ENCODE peak calls at places on chromosome 16, in four cellular contexts. R, W, O and J are unnamed samples.

GRCh38 chr16:28258571-28258970 is 33.8 kb upstream of the SBK1 start:
- DNase-seq in W (no peak), R (peak), O (peak), J (no peak)

GRCh38 chr16:52993179-52993578 is 59.5 kb downstream of the CHD9NB start:
- DNase-seq in O (no peak), R (no peak), W (no peak), J (no peak)

GRCh38 chr16:533391-534088 is 6.0 kb downstream of the CAPN15 start:
- DNase-seq in W (no peak), O (no peak), R (no peak), J (peak)

GRCh38 chr16:84585886-84586285 is 32.0 kb downstream of the COTL1 start:
- DNase-seq in W (peak), R (peak), O (no peak), J (no peak)

GRCh38 chr16:1776991-1777374 is 4.0 kb upstream of the MRPS34 start:
- DNase-seq in R (no peak), O (no peak), W (no peak), J (no peak)

GRCh38 chr16:90077757-90078593 is 844 bp upstream of the PRDM7 start:
- DNase-seq in R (peak), W (peak), O (peak), J (no peak)

GRCh38 chr16:9363520-9363919 is 272.1 kb downstream of the HAPSTR1 start:
- DNase-seq in W (no peak), R (no peak), O (no peak), J (no peak)

GRCh38 chr16:19138601-19139000 is 24.8 kb downstream of the ITPRIPL2 start:
- DNase-seq in O (peak), W (no peak), R (peak), J (no peak)

GRCh38 chr16:84829168-84829965 is 9.6 kb downstream of the CRISPLD2 start:
- DNase-seq in W (no peak), O (peak), R (no peak), J (no peak)

GRCh38 chr16:82061861-82062525 is 26.9 kb downstream of the HSD17B2 start:
- DNase-seq in R (peak), O (peak), W (peak), J (no peak)

GRCh38 chr16:61900482-61900881 is 135.8 kb downstream of the CDH8 start:
- DNase-seq in W (no peak), R (no peak), O (no peak), J (no peak)

GRCh38 chr16:54277845-54278703 is 8.5 kb downstream of the IRX3 start:
- DNase-seq in O (no peak), W (no peak), R (peak), J (no peak)

GRCh38 chr16:47732806-47733150 is 271.6 kb downstream of the PHKB start:
- DNase-seq in O (peak), R (no peak), W (no peak), J (no peak)

GRCh38 chr16:79334127-79334526 is 266.4 kb downstream of the MAF start:
- DNase-seq in R (no peak), W (peak), O (no peak), J (peak)

GRCh38 chr16:65123846-65124513 is 2.1 kb upstream of the CDH11 start:
- DNase-seq in R (no peak), O (peak), W (no peak), J (no peak)

GRCh38 chr16:66365588-66365987 is 903 bp upstream of the CDH5 start:
- DNase-seq in R (no peak), O (peak), W (no peak), J (no peak)

GRCh38 chr16:90046122-90046970 is 27.1 kb upstream of the DBNDD1 start:
- DNase-seq in R (peak), W (peak), O (no peak), J (no peak)

GRCh38 chr16:54627616-54628015 is 303.0 kb upstream of the IRX5 start:
- DNase-seq in R (no peak), O (no peak), W (no peak), J (no peak)

GRCh38 chr16:88197481-88198456 is 185.0 kb upstream of the ZNF469 start:
- DNase-seq in R (no peak), W (no peak), O (peak), J (no peak)

GRCh38 chr16:9102379-9102778 is 10.9 kb downstream of the HAPSTR1 start:
- DNase-seq in R (no peak), O (peak), W (no peak), J (no peak)

GRCh38 chr16:51825740-51826139 is 674.7 kb upstream of the SALL1 start:
- DNase-seq in R (no peak), O (peak), W (no peak), J (no peak)

GRCh38 chr16:88991813-88992350 is 14.9 kb upstream of the CBFA2T3 start:
- DNase-seq in W (peak), R (no peak), O (no peak), J (no peak)

GRCh38 chr16:75238132-75238852 is 13.1 kb downstream of the BCAR1 start:
- DNase-seq in W (no peak), R (peak), O (peak), J (peak)

GRCh38 chr16:20568404-20568803 is 7.8 kb downstream of the ACSM2B start:
- DNase-seq in R (no peak), W (no peak), O (no peak), J (no peak)

GRCh38 chr16:25109643-25110042 is 1.9 kb upstream of the LCMT1 start:
- DNase-seq in R (no peak), W (peak), O (peak), J (peak)

GRCh38 chr16:84618428-84619102 is 687 bp upstream of the COTL1 start:
- DNase-seq in O (peak), W (peak), R (peak), J (peak)

GRCh38 chr16:2160915-2161551 is 5.5 kb downstream of the TRAF7 start:
- DNase-seq in O (peak), W (no peak), R (no peak), J (peak)

GRCh38 chr16:19595043-19595767 is 39.7 kb downstream of the VPS35L start:
- DNase-seq in W (no peak), O (peak), R (peak), J (no peak)

GRCh38 chr16:79328327-79329162 is 272.0 kb downstream of the MAF start:
- DNase-seq in R (no peak), W (no peak), O (no peak), J (no peak)

GRCh38 chr16:24580665-24581064 is 41.3 kb downstream of the RBBP6 start:
- DNase-seq in O (peak), W (no peak), R (peak), J (no peak)

GRCh38 chr16:23374721-23375120 is 72.6 kb downstream of the SCNN1B start:
- DNase-seq in O (no peak), R (no peak), W (no peak), J (no peak)

GRCh38 chr16:79610771-79611170 is 10.2 kb upstream of the MAF start:
- DNase-seq in R (no peak), O (no peak), W (no peak), J (no peak)

GRCh38 chr16:1503110-1503955 is 10.2 kb downstream of the TELO2 start:
- DNase-seq in W (no peak), O (no peak), R (no peak), J (no peak)

GRCh38 chr16:56758930-56759329 is 29.0 kb downstream of the NUP93 start:
- DNase-seq in R (no peak), O (no peak), W (no peak), J (no peak)

GRCh38 chr16:56767018-56767417 is 37.1 kb downstream of the NUP93 start:
- DNase-seq in R (peak), W (no peak), O (no peak), J (no peak)

GRCh38 chr16:56763305-56763916 is 33.5 kb downstream of the NUP93 start:
- DNase-seq in O (no peak), W (no peak), R (no peak), J (no peak)

GRCh38 chr16:56769674-56770073 is 39.7 kb downstream of the NUP93 start:
- DNase-seq in R (no peak), W (no peak), O (peak), J (no peak)

GRCh38 chr16:56764835-56765234 is 34.9 kb downstream of the NUP93 start:
- DNase-seq in W (peak), O (no peak), R (no peak), J (no peak)
- TF ChIP-seq MXI1 in W (no peak), O (no peak), R (no peak), J (no peak)

DNA sequence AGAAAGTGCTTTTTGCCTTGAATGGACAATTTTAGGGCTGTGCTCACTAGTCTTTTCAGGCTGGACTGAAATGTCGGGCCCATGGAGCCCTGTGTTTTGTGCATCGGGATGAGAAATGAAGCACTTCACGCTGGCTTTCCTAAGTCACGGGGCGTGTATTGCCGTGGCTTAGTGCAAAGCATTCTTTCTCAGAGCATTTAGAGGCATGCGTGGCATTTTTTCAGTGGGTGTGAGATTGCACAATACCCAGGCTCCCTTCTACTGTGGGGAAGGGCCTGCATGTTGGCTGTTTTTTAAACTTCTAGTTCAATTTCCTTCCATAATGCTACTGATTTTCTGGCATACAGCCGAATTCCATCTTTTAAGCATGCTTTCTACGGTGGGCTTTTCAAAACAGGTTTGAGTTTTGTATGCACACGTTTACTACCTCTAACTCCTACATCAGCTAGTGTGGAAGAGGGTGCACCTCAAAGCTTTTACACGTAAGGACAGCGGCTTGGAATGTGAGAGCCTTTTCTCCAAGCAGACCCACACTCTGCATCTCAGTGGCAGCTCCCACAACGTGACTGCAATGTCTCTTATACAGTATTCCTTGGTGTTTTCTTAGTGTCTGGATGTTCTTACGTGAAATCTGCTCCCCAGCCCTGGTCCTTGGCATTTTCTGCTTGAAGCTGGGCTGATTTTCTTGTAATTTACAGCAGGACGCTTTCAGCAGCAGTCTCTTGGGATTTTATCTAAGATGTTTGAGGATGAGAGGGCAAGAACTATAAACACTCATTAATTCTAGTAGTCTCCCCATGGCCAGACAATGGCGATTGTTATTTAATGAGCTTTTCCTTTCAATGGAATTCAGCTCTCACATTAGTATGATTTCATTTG is 12.3 kb upstream of the POLR3E start:
- DNase-seq in W (no peak), O (peak), R (no peak), J (no peak)
- TF ChIP-seq MXI1 in W (no peak), O (no peak), R (no peak), J (no peak)

DNA sequence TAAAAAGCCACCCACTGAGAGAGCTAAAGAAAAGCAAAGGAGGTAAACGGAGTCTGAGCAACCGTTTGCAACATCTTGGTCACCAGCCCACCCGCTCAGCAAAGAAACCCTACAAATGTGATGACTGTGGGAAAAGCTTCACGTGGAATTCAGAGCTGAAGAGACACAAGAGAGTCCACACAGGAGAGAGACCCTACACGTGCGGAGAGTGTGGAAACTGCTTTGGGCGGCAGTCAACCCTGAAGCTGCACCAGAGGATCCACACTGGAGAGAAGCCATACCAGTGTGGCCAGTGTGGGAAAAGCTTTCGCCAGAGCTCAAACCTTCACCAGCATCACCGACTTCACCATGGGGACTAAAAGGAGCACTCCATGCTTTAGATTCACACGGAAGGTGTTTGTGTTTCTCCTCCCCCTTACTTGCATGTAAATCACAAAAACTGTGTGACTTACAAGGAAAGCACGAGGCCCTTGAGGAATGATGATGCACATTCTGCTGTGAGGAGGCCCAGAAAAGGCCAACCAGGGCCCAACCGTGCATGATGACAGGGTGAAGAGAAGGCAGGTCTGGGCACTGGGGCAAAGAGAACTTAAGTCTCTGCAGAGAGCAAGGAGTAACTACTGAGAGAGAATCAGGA is 7.7 kb downstream of the ZNF174 start:
- DNase-seq in O (no peak), R (no peak), W (no peak), J (no peak)
- TF ChIP-seq MXI1 in O (no peak), R (no peak), W (no peak), J (no peak)

GRCh38 chr16:31486036-31486435 is 3.1 kb downstream of the SLC5A2 start:
- DNase-seq in O (no peak), R (no peak), W (no peak), J (no peak)

GRCh38 chr16:31487076-31487719 is 4.3 kb downstream of the SLC5A2 start:
- DNase-seq in R (no peak), W (no peak), O (no peak), J (no peak)

GRCh38 chr16:31488630-31489564 is 6.0 kb downstream of the SLC5A2 start:
- DNase-seq in R (no peak), W (no peak), O (no peak), J (no peak)

GRCh38 chr16:31489616-31490584 is 7.0 kb downstream of the SLC5A2 start:
- DNase-seq in W (no peak), O (no peak), R (no peak), J (no peak)

GRCh38 chr16:31487720-31488629 is 5.1 kb downstream of the SLC5A2 start:
- DNase-seq in W (no peak), O (peak), R (peak), J (no peak)
- TF ChIP-seq MXI1 in W (no peak), O (no peak), R (no peak), J (no peak)

GRCh38 chr16:69762843-69763556 is 868 bp downstream of the WWP2 start:
- DNase-seq in R (no peak), O (peak), W (peak), J (peak)

GRCh38 chr16:69769404-69769803 is 7.3 kb downstream of the WWP2 start:
- DNase-seq in R (no peak), O (no peak), W (no peak), J (no peak)

GRCh38 chr16:69767459-69768229 is 5.5 kb downstream of the WWP2 start:
- DNase-seq in W (no peak), R (no peak), O (no peak), J (no peak)

GRCh38 chr16:69761983-69762842 is at the start of gene WWP2:
- DNase-seq in R (peak), W (peak), O (peak), J (peak)

DNA sequence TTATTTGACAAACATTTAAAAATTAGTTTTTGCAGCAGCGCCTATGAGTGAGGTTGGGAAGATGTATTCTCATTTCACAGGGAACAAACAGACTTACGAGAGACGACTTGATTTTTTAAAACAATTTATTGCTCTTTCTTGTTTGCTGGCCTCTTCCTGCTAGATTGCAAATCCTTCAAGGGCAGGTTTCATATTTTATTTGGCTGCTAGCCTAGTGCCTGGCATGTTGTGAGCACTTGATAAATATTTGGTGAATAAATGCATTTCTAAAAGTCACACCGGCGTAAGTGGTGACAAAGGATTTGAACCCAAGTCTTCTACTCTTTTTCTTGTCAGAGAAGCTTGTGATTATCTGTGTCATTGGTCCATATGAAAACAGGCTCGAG is 1.4 kb downstream of the WWP2 start:
- DNase-seq in O (no peak), R (no peak), W (no peak), J (no peak)
- TF ChIP-seq MXI1 in O (no peak), R (no peak), W (no peak), J (no peak)

GRCh38 chr16:29784901-29785500 is 5.5 kb upstream of the KIF22 start:
- DNase-seq in W (peak), O (peak), R (no peak), J (no peak)
- TF ChIP-seq MXI1 in W (no peak), O (no peak), R (no peak), J (peak)

GRCh38 chr16:67531247-67531646 is 2.6 kb downstream of the RIPOR1 start:
- DNase-seq in W (no peak), O (no peak), R (no peak), J (no peak)
- TF ChIP-seq MXI1 in W (no peak), O (no peak), R (no peak), J (no peak)

GRCh38 chr16:58022601-58023371 is 2.8 kb upstream of the MMP15 start:
- DNase-seq in O (peak), R (peak), W (no peak), J (no peak)
- TF ChIP-seq MXI1 in O (no peak), R (no peak), W (no peak), J (no peak)

GRCh38 chr16:49788936-49789335 is 67.0 kb downstream of the ZNF423 start:
- DNase-seq in W (no peak), O (no peak), R (no peak), J (no peak)
- TF ChIP-seq MXI1 in W (no peak), O (no peak), R (no peak), J (no peak)

DNA sequence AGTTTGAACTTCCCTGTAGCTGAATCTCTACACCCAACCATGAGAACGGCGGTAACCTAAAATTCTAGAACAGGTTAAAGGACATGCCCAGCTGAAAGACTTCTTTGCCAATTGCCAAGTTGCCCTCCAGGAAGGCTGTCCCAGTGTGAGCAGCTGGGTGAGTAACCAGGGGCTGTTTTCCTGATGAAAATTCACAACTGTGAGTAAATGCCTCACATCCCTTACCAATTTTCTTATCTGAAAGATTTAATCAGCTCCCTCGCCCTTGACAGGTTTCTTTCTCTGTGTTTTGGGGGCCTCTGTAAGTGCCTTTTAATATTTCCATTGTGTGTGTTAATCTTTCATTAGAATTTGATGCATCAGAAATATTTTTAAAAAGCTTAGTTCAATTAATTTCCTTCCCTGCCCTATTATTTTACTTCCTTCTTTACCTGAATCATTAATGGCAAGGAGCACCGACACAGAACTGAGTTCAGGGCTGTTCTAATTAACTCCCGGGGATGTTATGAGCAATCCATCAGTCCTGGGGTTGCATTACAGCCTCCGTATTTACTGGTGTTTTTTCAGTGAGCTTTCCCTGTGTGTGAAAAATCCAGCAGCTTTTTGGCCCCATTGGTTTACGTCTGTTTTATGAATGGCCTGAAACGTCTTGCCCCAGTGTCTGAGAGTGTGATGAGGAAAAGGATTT is 152.9 kb downstream of the CLEC16A start:
- DNase-seq in W (no peak), R (peak), O (no peak), J (no peak)
- TF ChIP-seq MXI1 in W (no peak), R (no peak), O (no peak), J (no peak)